ENCODE peak calls at places on chromosomes 3 and 15, in ten cellular contexts. H is Peyer's patch, N is A549, O is esophagus squamous epithelium, E is suprapubic skin, Z is stomach, K is tibial nerve, X is heart left ventricle, V is testis, J is IMR-90. A is an unnamed sample.

GRCh38 chr3:13533823-13534435 is 15.0 kb upstream of the FBLN2 start:
- DNase-seq in H (no peak), Z (no peak), N (no peak), O (no peak), V (no peak), J (no peak), K (no peak), X (no peak), E (no peak), A (no peak)

GRCh38 chr3:129026728-129027543 is 25.8 kb downstream of the EFCC1 start:
- DNase-seq in J (peak; percentile 48), V (peak; percentile 94), N (peak; percentile 88), H (peak; percentile 90), K (peak; percentile 74), E (peak; percentile 93), X (peak; percentile 91), O (peak; percentile 67), Z (peak; percentile 94), A (peak; percentile 94)

GRCh38 chr3:127888564-127889107 is 26.4 kb upstream of the KBTBD12 start:
- DNase-seq in V (peak; percentile 54), N (no peak), E (no peak), X (no peak), Z (no peak), K (no peak), J (no peak), O (no peak), H (no peak), A (no peak)

GRCh38 chr3:158808697-158809096 is 6.8 kb downstream of the MFSD1 start:
- DNase-seq in E (no peak), V (no peak), Z (no peak), O (no peak), J (peak; percentile 85), N (no peak), K (no peak), H (no peak), X (no peak), A (no peak)

GRCh38 chr3:129276385-129276784 is 2.3 kb upstream of the HMCES start:
- DNase-seq in V (no peak), K (no peak), J (no peak), Z (no peak), H (no peak), O (no peak), N (no peak), E (no peak), X (no peak), A (peak; percentile 47)

GRCh38 chr3:59946401-59946800 is 896.6 kb upstream of the CFAP20DC start:
- DNase-seq in K (no peak), N (no peak), X (no peak), E (no peak), Z (no peak), H (no peak), O (no peak), V (no peak), J (no peak), A (no peak)

GRCh38 chr3:128486692-128487537 is 6.1 kb downstream of the GATA2 start:
- DNase-seq in H (no peak), O (no peak), V (no peak), K (no peak), E (no peak), X (no peak), Z (no peak), J (peak; percentile 41), N (peak; percentile 22), A (no peak)

GRCh38 chr15:75347222-75348033 is 589 bp downstream of the NEIL1 start:
- DNase-seq in X (peak; percentile 73), K (peak; percentile 39), Z (peak; percentile 68), J (no peak), H (peak; percentile 80), N (no peak), V (peak; percentile 53), O (peak; percentile 31), E (peak; percentile 89), A (peak; percentile 79)

GRCh38 chr3:187042062-187042745 is 97.1 kb downstream of the RPL39L start:
- DNase-seq in K (no peak), X (no peak), N (no peak), H (no peak), O (no peak), J (no peak), V (no peak), Z (no peak), E (no peak), A (no peak)

GRCh38 chr15:60840703-60841411 is 361.9 kb upstream of the ICE2 start:
- DNase-seq in X (no peak), O (no peak), K (no peak), Z (no peak), J (no peak), H (no peak), E (no peak), V (no peak), N (no peak), A (no peak)

GRCh38 chr15:70140543-70141375 is 43.0 kb upstream of the TLE3 start:
- DNase-seq in V (no peak), K (no peak), J (peak; percentile 57), H (no peak), O (no peak), N (peak; percentile 74), E (no peak), Z (peak; percentile 39), X (no peak), A (no peak)

GRCh38 chr3:128075516-128076464 is 23.6 kb downstream of the SEC61A1 start:
- DNase-seq in E (peak; percentile 90), V (peak; percentile 91), K (peak; percentile 82), N (peak; percentile 77), X (peak; percentile 91), Z (peak; percentile 93), J (peak; percentile 79), H (peak; percentile 95), O (no peak), A (peak; percentile 91)

GRCh38 chr3:141714671-141715070 is 23.4 kb upstream of the RNF7 start:
- DNase-seq in X (no peak), O (no peak), J (no peak), E (no peak), V (no peak), N (no peak), K (no peak), Z (no peak), H (no peak), A (no peak)

DNA sequence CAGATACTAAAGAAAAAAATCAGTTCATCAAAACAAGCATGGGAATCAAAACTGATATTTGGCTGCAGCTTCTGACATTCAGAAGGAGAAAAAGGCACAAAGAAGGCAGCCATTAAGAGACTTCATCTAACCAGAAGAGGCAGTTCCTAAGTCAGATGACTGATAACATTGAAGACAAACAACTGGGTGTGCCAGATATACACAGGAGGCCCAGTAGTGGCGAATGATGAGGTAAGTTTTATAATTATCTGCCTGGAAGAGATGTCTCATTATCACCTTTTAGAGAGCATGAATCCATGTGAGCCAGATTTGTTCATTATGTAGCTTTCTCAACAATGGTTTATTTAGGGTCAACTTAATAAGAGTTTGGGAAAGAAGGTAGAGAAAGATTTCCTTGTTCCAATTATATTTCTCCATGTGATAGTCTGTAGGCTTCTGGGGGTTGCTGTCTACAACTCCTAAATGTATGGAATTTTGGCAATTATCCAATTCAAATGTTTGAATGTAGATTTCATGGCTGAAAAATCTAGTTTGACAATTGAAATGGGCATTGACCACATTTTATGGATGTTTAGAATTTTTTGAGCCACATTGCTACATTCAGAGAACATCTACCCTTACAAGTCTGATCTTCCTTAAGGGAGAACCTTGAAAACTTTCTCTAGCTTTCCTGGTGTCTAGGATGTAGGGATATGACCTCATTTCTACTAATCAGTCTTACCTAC is 50.4 kb upstream of the RASGRF1 start:
- DNase-seq in V (no peak), E (no peak), J (no peak), K (no peak), Z (no peak), O (no peak), X (no peak), H (no peak), N (no peak), A (no peak)
- TF ChIP-seq POLR2A in V (no peak), E (no peak), J (no peak), K (no peak), Z (no peak), O (no peak), X (no peak), H (no peak), N (no peak), A (no peak)

GRCh38 chr15:101480613-101481380 is 8.7 kb downstream of the PCSK6 start:
- DNase-seq in E (no peak), K (no peak), Z (no peak), O (no peak), H (no peak), N (no peak), J (no peak), X (no peak), V (peak; percentile 11), A (no peak)
- H3K4me1 ChIP-seq in E (peaks cover 17% of the 10 kb centered on the region), K (no peaks in the 10 kb centered on the region), Z (no peaks in the 10 kb centered on the region), O (no peaks in the 10 kb centered on the region), H (peaks cover 3% of the 10 kb centered on the region), N (peaks cover 3% of the 10 kb centered on the region), J (no peaks in the 10 kb centered on the region), X (no peaks in the 10 kb centered on the region), V (peaks cover 16% of the 10 kb centered on the region), A (peaks cover 20% of the 10 kb centered on the region)

GRCh38 chr3:57890874-57891273 is 117.3 kb upstream of the FLNB start:
- DNase-seq in Z (no peak), X (no peak), J (peak; percentile 37), N (no peak), O (no peak), K (no peak), V (no peak), H (no peak), E (no peak), A (no peak)

GRCh38 chr3:57893668-57894067 is 114.6 kb upstream of the FLNB start:
- DNase-seq in Z (no peak), N (no peak), V (peak; percentile 67), H (no peak), E (no peak), J (no peak), X (peak; percentile 33), O (no peak), K (no peak), A (no peak)

GRCh38 chr3:57893156-57893555 is 115.1 kb upstream of the FLNB start:
- DNase-seq in X (no peak), N (no peak), H (no peak), E (no peak), V (no peak), J (no peak), O (no peak), Z (no peak), K (no peak), A (no peak)

GRCh38 chr3:57892423-57892822 is 115.8 kb upstream of the FLNB start:
- DNase-seq in V (no peak), Z (no peak), E (no peak), N (no peak), O (no peak), X (no peak), J (peak; percentile 33), K (no peak), H (no peak), A (no peak)

GRCh38 chr3:57889807-57890206 is 118.4 kb upstream of the FLNB start:
- DNase-seq in E (no peak), V (no peak), N (no peak), Z (no peak), O (no peak), J (peak; percentile 18), X (no peak), K (no peak), H (no peak), A (no peak)
- TF ChIP-seq POLR2A in E (no peak), V (no peak), N (no peak), Z (no peak), O (no peak), J (no peak), X (no peak), K (no peak), H (no peak), A (peak; percentile 53)

DNA sequence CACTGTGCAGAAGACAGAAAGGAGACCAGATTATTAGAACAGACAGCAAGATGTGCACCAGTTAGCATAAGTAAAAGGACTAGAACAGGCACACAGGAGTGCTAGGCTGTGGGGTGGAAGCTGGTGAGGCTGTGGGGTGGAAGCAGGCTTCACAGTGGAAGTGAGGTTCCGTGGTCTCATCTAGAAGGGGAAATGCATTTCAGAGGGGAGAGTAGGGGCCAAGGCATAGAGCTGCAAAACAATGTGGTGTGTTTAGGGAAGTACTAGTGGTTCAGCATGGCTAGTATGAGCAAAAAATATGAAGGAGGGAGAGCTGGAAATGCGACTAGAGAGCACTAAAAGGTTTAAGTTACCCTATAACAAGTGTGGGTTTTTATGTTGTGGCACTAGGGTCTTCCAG is 6.5 kb downstream of the POPDC2 start:
- DNase-seq in N (no peak), O (no peak), H (no peak), K (no peak), X (no peak), V (no peak), E (no peak), J (no peak), Z (no peak), A (no peak)
- H3K4me1 ChIP-seq in N (no peaks in the 10 kb centered on the region), O (no peaks in the 10 kb centered on the region), H (no peaks in the 10 kb centered on the region), K (no peaks in the 10 kb centered on the region), X (peaks cover 38% of the 10 kb centered on the region), V (no peaks in the 10 kb centered on the region), E (no peaks in the 10 kb centered on the region), J (no peaks in the 10 kb centered on the region), Z (no peaks in the 10 kb centered on the region), A (no peaks in the 10 kb centered on the region)

A was measured in transverse colon.